ENCODE peak calls at places on chromosomes 11 and 22, in six cellular contexts. O, K, J, W, T and A are unnamed samples.

GRCh38 chr11:62832346-62833234 is at the start of gene TEX54:
- DNase-seq in T (no peak), W (no peak), K (peak; percentile 32), O (no peak), J (no peak), A (no peak)

GRCh38 chr22:42202669-42203068 is 67.8 kb downstream of the TCF20 start:
- DNase-seq in K (no peak), T (no peak), J (peak; percentile 32), W (no peak), O (peak; percentile 34), A (peak; percentile 24)

GRCh38 chr22:41094036-41094435 is 1.6 kb downstream of the EP300 start:
- DNase-seq in T (no peak), K (peak; percentile 32), W (no peak), J (no peak), O (no peak), A (peak; percentile 35)

GRCh38 chr11:128658499-128658898 is 35.4 kb upstream of the FLI1 start:
- DNase-seq in O (no peak), K (peak; percentile 20), J (no peak), T (no peak), W (no peak), A (no peak)

GRCh38 chr11:62804310-62805043 is 763 bp downstream of the NXF1 start:
- DNase-seq in O (no peak), W (no peak), T (no peak), J (no peak), K (peak; percentile 55), A (no peak)

GRCh38 chr11:36447514-36447913 is 62.6 kb downstream of the TRAF6 start:
- DNase-seq in J (no peak), W (no peak), K (no peak), O (no peak), T (no peak), A (no peak)

GRCh38 chr11:69158301-69159152 is 2.8 kb downstream of the SMIM38 start:
- DNase-seq in J (no peak), O (no peak), W (no peak), T (no peak), K (no peak), A (no peak)

GRCh38 chr11:63459586-63459985 is 31.4 kb downstream of the PLAAT5 start:
- DNase-seq in K (peak; percentile 29), W (no peak), T (no peak), O (no peak), J (no peak), A (no peak)

GRCh38 chr11:122852071-122852831 is 14.0 kb downstream of the CRTAM start:
- DNase-seq in J (peak; percentile 11), K (peak; percentile 61), T (no peak), W (no peak), O (no peak), A (peak; percentile 33)

GRCh38 chr22:40525250-40525884 is 111.2 kb downstream of the MRTFA start:
- DNase-seq in O (peak; percentile 64), T (no peak), J (peak; percentile 58), W (no peak), K (no peak), A (no peak)

GRCh38 chr22:35376728-35377472 is 4.0 kb upstream of the HMOX1 start:
- DNase-seq in J (no peak), O (no peak), K (peak; percentile 93), W (peak; percentile 94), T (peak; percentile 75), A (peak; percentile 95)

GRCh38 chr22:39212721-39213376 is 31.9 kb downstream of the PDGFB start:
- DNase-seq in T (peak; percentile 41), W (no peak), K (peak; percentile 37), O (no peak), J (no peak), A (no peak)

GRCh38 chr11:134207538-134208239 is 16.1 kb downstream of the NCAPD3 start:
- DNase-seq in O (no peak), J (peak; percentile 52), W (no peak), K (peak; percentile 18), T (no peak), A (no peak)

GRCh38 chr11:76269661-76270322 is 63.5 kb upstream of the WNT11 start:
- DNase-seq in J (no peak), T (no peak), W (no peak), O (no peak), K (no peak), A (no peak)

GRCh38 chr11:129434641-129435498 is 59.2 kb downstream of the BARX2 start:
- DNase-seq in O (no peak), T (no peak), J (no peak), W (no peak), K (peak; percentile 94), A (no peak)

GRCh38 chr22:23713696-23714595 is 23.1 kb downstream of the RGL4 start:
- DNase-seq in J (no peak), K (no peak), W (no peak), T (no peak), O (no peak), A (no peak)

GRCh38 chr11:132349806-132350733 is 979.7 kb downstream of the NTM start:
- DNase-seq in W (no peak), O (no peak), K (no peak), T (no peak), J (no peak), A (no peak)

GRCh38 chr22:23401111-23401909 is 178.8 kb downstream of the IGLL1 start:
- DNase-seq in T (no peak), J (no peak), O (no peak), W (no peak), K (peak; percentile 33), A (peak; percentile 63)

GRCh38 chr11:56886465-56886864 is 102.2 kb upstream of the OR5AK2 start:
- DNase-seq in W (no peak), K (no peak), O (no peak), J (no peak), T (no peak), A (no peak)

GRCh38 chr11:132535830-132536229 is 996.5 kb downstream of the OPCML start:
- DNase-seq in J (no peak), T (no peak), K (peak; percentile 40), O (no peak), W (no peak), A (no peak)

GRCh38 chr11:35145249-35145648 is 6.3 kb downstream of the CD44 start:
- DNase-seq in W (no peak), J (no peak), T (no peak), O (no peak), K (no peak), A (peak; percentile 79)

GRCh38 chr22:40406063-40406890 is 35.9 kb downstream of the SGSM3 start:
- DNase-seq in O (no peak), K (no peak), T (no peak), J (no peak), W (no peak), A (no peak)

GRCh38 chr11:66883021-66883968 is 26.4 kb downstream of the LRFN4 start:
- DNase-seq in W (no peak), O (peak; percentile 29), K (peak; percentile 80), T (peak; percentile 85), J (peak; percentile 35), A (peak; percentile 27)

GRCh38 chr22:33923660-33924246 is 3.5 kb upstream of the LARGE1 start:
- DNase-seq in O (no peak), K (peak; percentile 60), T (peak; percentile 43), W (no peak), J (no peak), A (peak; percentile 57)

GRCh38 chr22:46801331-46801811 is 38.9 kb downstream of the TBC1D22A start:
- DNase-seq in O (no peak), K (no peak), W (no peak), J (no peak), T (no peak), A (no peak)

GRCh38 chr11:119758291-119758690 is 29.3 kb upstream of the NECTIN1 start:
- DNase-seq in K (peak; percentile 37), J (no peak), O (no peak), T (no peak), W (no peak), A (peak; percentile 63)

GRCh38 chr22:36471341-36471821 is 10.1 kb downstream of the TXN2 start:
- DNase-seq in K (peak; percentile 71), O (no peak), W (no peak), J (no peak), T (no peak), A (no peak)

GRCh38 chr11:27711725-27712124 is 11.5 kb upstream of the BDNF start:
- DNase-seq in W (no peak), J (no peak), O (no peak), T (no peak), K (no peak), A (no peak)

GRCh38 chr11:118690553-118691304 is 11.3 kb upstream of the TREH start:
- DNase-seq in K (no peak), O (no peak), W (no peak), J (no peak), T (no peak), A (no peak)

GRCh38 chr11:2577071-2578005 is 122.5 kb downstream of the KCNQ1OT1 start:
- DNase-seq in J (no peak), O (no peak), T (no peak), K (no peak), W (no peak), A (no peak)

GRCh38 chr11:78223320-78223954 is 34.7 kb downstream of the USP35 start:
- DNase-seq in K (no peak), J (no peak), T (no peak), O (no peak), W (no peak), A (no peak)

GRCh38 chr11:108886608-108887007 is 221.7 kb downstream of the DDX10 start:
- DNase-seq in T (no peak), J (no peak), K (peak; percentile 75), O (no peak), W (no peak), A (peak; percentile 38)

GRCh38 chr11:116792144-116792868 is 627 bp upstream of the APOA5 start:
- DNase-seq in K (no peak), O (no peak), W (no peak), J (no peak), T (no peak), A (no peak)

GRCh38 chr22:46650078-46650810 is 30.1 kb downstream of the GRAMD4 start:
- DNase-seq in J (no peak), T (no peak), K (no peak), O (no peak), W (no peak), A (no peak)

GRCh38 chr11:117273550-117274289 is 17.4 kb upstream of the BACE1-AS start:
- DNase-seq in O (no peak), J (no peak), T (no peak), W (peak; percentile 17), K (peak; percentile 49), A (peak; percentile 64)